ENCODE peak calls at places on chromosomes 6 and 20, in five cellular contexts. E is activated T-helper 1 cell treated with Interleukin-2 at 50 U/mL for 16 hours, D is NCI-H2171 treated with DMSO at 0.1 percent for 48 hours, Q is D721Med, S is tibial nerve. W is an unnamed sample.

GRCh38 chr6:43159599-43159998 is 11.5 kb upstream of the SRF start:
- DNase-seq in E (no peak), D (peak; percentile 79), Q (no peak), S (no peak), W (no peak)

GRCh38 chr6:85498596-85499258 is 48.8 kb downstream of the NT5E start:
- DNase-seq in E (no peak), D (no peak), Q (no peak), S (no peak), W (no peak)

GRCh38 chr6:2363211-2363610 is 117.8 kb upstream of the GMDS start:
- DNase-seq in E (no peak), D (no peak), Q (no peak), S (no peak), W (no peak)

GRCh38 chr6:134080171-134080795 is 27.9 kb upstream of the SLC2A12 start:
- DNase-seq in E (no peak), D (peak; percentile 24), Q (no peak), S (no peak), W (no peak)

GRCh38 chr20:40741507-40742106 is 52.6 kb upstream of the MAFB start:
- DNase-seq in E (no peak), D (peak; percentile 7), Q (no peak), S (peak; percentile 37), W (no peak)

GRCh38 chr20:61292821-61293612 is 41.0 kb downstream of the CDH4 start:
- DNase-seq in E (no peak), D (no peak), Q (no peak), S (no peak), W (no peak)

GRCh38 chr6:14758421-14759043 is 487.3 kb upstream of the JARID2 start:
- DNase-seq in E (no peak), D (peak; percentile 52), Q (no peak), S (no peak), W (no peak)

GRCh38 chr6:40477246-40478126 is 109.7 kb downstream of the LRFN2 start:
- DNase-seq in E (peak; percentile 1), D (peak; percentile 95), Q (no peak), S (no peak), W (no peak)

GRCh38 chr6:135183532-135184440 is 2.7 kb downstream of the MYB start:
- DNase-seq in E (peak; percentile 64), D (peak; percentile 56), Q (no peak), S (no peak), W (no peak)

GRCh38 chr20:1975251-1975650 is 18.6 kb downstream of the PDYN start:
- DNase-seq in E (no peak), D (no peak), Q (no peak), S (no peak), W (no peak)

GRCh38 chr20:63323298-63323820 is 30.4 kb downstream of the COL20A1 start:
- DNase-seq in E (no peak), D (no peak), Q (no peak), S (no peak), W (no peak)

GRCh38 chr6:2793491-2794151 is 28.4 kb downstream of the WRNIP1 start:
- DNase-seq in E (no peak), D (peak; percentile 29), Q (no peak), S (no peak), W (no peak)

GRCh38 chr6:136123464-136123863 is 126.6 kb downstream of the MTFR2 start:
- DNase-seq in E (no peak), D (no peak), Q (no peak), S (no peak), W (no peak)

GRCh38 chr6:90350689-90351554 is 54.3 kb upstream of the BACH2 start:
- DNase-seq in E (peak; percentile 9), D (no peak), Q (no peak), S (peak; percentile 32), W (no peak)

GRCh38 chr20:10784337-10785183 is 110.8 kb upstream of the JAG1 start:
- DNase-seq in E (no peak), D (no peak), Q (no peak), S (no peak), W (no peak)

GRCh38 chr6:20235041-20235440 is 22.8 kb upstream of the MBOAT1 start:
- DNase-seq in E (no peak), D (no peak), Q (no peak), S (no peak), W (no peak)

GRCh38 chr6:44247338-44248302 is 719 bp downstream of the HSP90AB1 start:
- DNase-seq in E (peak; percentile 83), D (peak; percentile 56), Q (no peak), S (peak; percentile 75), W (no peak)

GRCh38 chr6:127366281-127367022 is 23.0 kb upstream of the ECHDC1 start:
- DNase-seq in E (no peak), D (no peak), Q (no peak), S (no peak), W (peak; percentile 5)

GRCh38 chr20:1086273-1087213 is 31.9 kb upstream of the PSMF1 start:
- DNase-seq in E (no peak), D (no peak), Q (no peak), S (no peak), W (no peak)

GRCh38 chr20:6707231-6707870 is 60.1 kb upstream of the BMP2 start:
- DNase-seq in E (no peak), D (no peak), Q (no peak), S (no peak), W (no peak)

GRCh38 chr6:30615958-30616810 is 859 bp downstream of the PPP1R10 start:
- DNase-seq in E (peak; percentile 21), D (peak; percentile 68), Q (no peak), S (peak; percentile 22), W (peak; percentile 87)

GRCh38 chr20:60108397-60108796 is 150.2 kb downstream of the CDH26 start:
- DNase-seq in E (no peak), D (no peak), Q (no peak), S (no peak), W (no peak)

GRCh38 chr6:6057442-6058053 is 50.8 kb upstream of the NRN1 start:
- DNase-seq in E (no peak), D (peak; percentile 15), Q (peak; percentile 24), S (peak; percentile 63), W (peak; percentile 56)

GRCh38 chr20:41649489-41649888 is 31.3 kb upstream of the CHD6 start:
- DNase-seq in E (no peak), D (peak; percentile 73), Q (no peak), S (no peak), W (no peak)

GRCh38 chr6:36599791-36600209 is 5.6 kb downstream of the SRSF3 start:
- DNase-seq in E (peak; percentile 45), D (no peak), Q (no peak), S (peak; percentile 39), W (no peak)

GRCh38 chr20:46226602-46227001 is 81.7 kb downstream of the CDH22 start:
- DNase-seq in E (no peak), D (no peak), Q (no peak), S (no peak), W (no peak)

GRCh38 chr20:37362821-37363220 is 16.9 kb downstream of the SRC start:
- DNase-seq in E (no peak), D (no peak), Q (no peak), S (no peak), W (no peak)

GRCh38 chr6:147615659-147616456 is 107.4 kb downstream of the SAMD5 start:
- DNase-seq in E (no peak), D (no peak), Q (no peak), S (no peak), W (no peak)

GRCh38 chr20:8305449-8305978 is 173.4 kb downstream of the PLCB1 start:
- DNase-seq in E (peak; percentile 51), D (peak; percentile 30), Q (no peak), S (peak; percentile 25), W (no peak)

GRCh38 chr20:53801609-53802370 is 208.2 kb upstream of the ZNF217 start:
- DNase-seq in E (no peak), D (no peak), Q (no peak), S (no peak), W (no peak)

GRCh38 chr6:33375143-33375649 is 16.4 kb upstream of the KIFC1 start:
- DNase-seq in E (no peak), D (peak; percentile 21), Q (no peak), S (peak; percentile 92), W (no peak)

GRCh38 chr20:4813076-4813838 is 91.5 kb downstream of the PRND start:
- DNase-seq in E (no peak), D (no peak), Q (no peak), S (no peak), W (no peak)

GRCh38 chr6:39881851-39882566 is 52.3 kb downstream of the MOCS1 start:
- DNase-seq in E (no peak), D (no peak), Q (no peak), S (peak; percentile 36), W (no peak)

GRCh38 chr6:150333592-150333954 is 35.2 kb upstream of the IYD start:
- DNase-seq in E (no peak), D (no peak), Q (no peak), S (no peak), W (no peak)

GRCh38 chr6:4516206-4516605 is 260.0 kb upstream of the CDYL start:
- DNase-seq in E (no peak), D (no peak), Q (no peak), S (no peak), W (no peak)

GRCh38 chr20:45934046-45934586 is 367 bp upstream of the PCIF1 start:
- DNase-seq in E (no peak), D (peak; percentile 92), Q (no peak), S (peak; percentile 44), W (no peak)

GRCh38 chr6:165218816-165219215 is 90.6 kb downstream of the C6orf118 start:
- DNase-seq in E (no peak), D (no peak), Q (no peak), S (no peak), W (no peak)

GRCh38 chr20:62437985-62438384 is 10.6 kb upstream of the RBBP8NL start:
- DNase-seq in E (no peak), D (peak; percentile 13), Q (no peak), S (no peak), W (peak; percentile 38)

GRCh38 chr6:6695711-6696048 is 107.2 kb downstream of the LY86 start:
- DNase-seq in E (no peak), D (no peak), Q (no peak), S (no peak), W (peak; percentile 78)

W was measured in DMS 273 treated with DMSO at 0.1 percent for 48 hours.